ENCODE peak calls at places on chromosomes 12 and 14, in five cellular contexts. N is hepatic stellate cell, B is neuronal stem cell, Y is AG09309, R is NCI-H82. C is an unnamed sample.

GRCh38 chr14:96631621-96632362 is 129.6 kb downstream of the PAPOLA start:
- DNase-seq in N (peak; percentile 3), B (no peak), Y (no peak), R (no peak), C (no peak)

GRCh38 chr14:79016828-79017505 is 846.8 kb downstream of the NRXN3 start:
- DNase-seq in N (peak; percentile 60), B (no peak), Y (peak; percentile 62), R (no peak), C (no peak)

GRCh38 chr12:101470939-101471338 is 4.2 kb upstream of the SPIC start:
- DNase-seq in N (no peak), B (no peak), Y (no peak), R (no peak), C (no peak)

GRCh38 chr14:77119852-77120251 is 21.7 kb downstream of the ZDHHC22 start:
- DNase-seq in N (no peak), B (no peak), Y (no peak), R (no peak), C (peak; percentile 13)

GRCh38 chr14:51360592-51360991 is 120.5 kb downstream of the TMX1 start:
- DNase-seq in N (no peak), B (no peak), Y (no peak), R (no peak), C (no peak)

GRCh38 chr14:85701116-85701515 is 171.2 kb downstream of the FLRT2 start:
- DNase-seq in N (no peak), B (no peak), Y (no peak), R (no peak), C (no peak)

GRCh38 chr12:75641031-75641780 is 129.8 kb upstream of the KRR1 start:
- DNase-seq in N (peak; percentile 9), B (no peak), Y (peak; percentile 80), R (peak; percentile 36), C (no peak)

GRCh38 chr12:1582709-1583050 is 11.7 kb downstream of the FBXL14 start:
- DNase-seq in N (no peak), B (no peak), Y (no peak), R (no peak), C (no peak)

GRCh38 chr14:95463173-95463901 is 53.1 kb downstream of the SYNE3 start:
- DNase-seq in N (no peak), B (no peak), Y (no peak), R (no peak), C (peak; percentile 59)

GRCh38 chr12:20372326-20373097 is 4.2 kb downstream of the PDE3A start:
- DNase-seq in N (no peak), B (no peak), Y (no peak), R (no peak), C (no peak)

GRCh38 chr12:72612171-72612570 is 340.0 kb downstream of the TRHDE start:
- DNase-seq in N (no peak), B (no peak), Y (no peak), R (no peak), C (no peak)

GRCh38 chr14:96072076-96072475 is 32.9 kb downstream of the C14orf132 start:
- DNase-seq in N (no peak), B (no peak), Y (no peak), R (no peak), C (no peak)

GRCh38 chr12:3367750-3368444 is 123.1 kb upstream of the PRMT8 start:
- DNase-seq in N (no peak), B (no peak), Y (no peak), R (no peak), C (no peak)

GRCh38 chr14:104843442-104844305 is 21.4 kb upstream of the CEP170B start:
- DNase-seq in N (no peak), B (peak; percentile 59), Y (no peak), R (no peak), C (no peak)

GRCh38 chr12:47900480-47901129 is 4.2 kb downstream of the VDR start:
- DNase-seq in N (no peak), B (no peak), Y (no peak), R (peak; percentile 26), C (no peak)

GRCh38 chr12:91695964-91696363 is 449.7 kb downstream of the BTG1 start:
- DNase-seq in N (no peak), B (no peak), Y (no peak), R (no peak), C (no peak)

GRCh38 chr12:58066296-58066695 is 124.9 kb downstream of the ATP23 start:
- DNase-seq in N (no peak), B (no peak), Y (no peak), R (peak; percentile 63), C (no peak)

GRCh38 chr14:51547260-51547659 is 104.5 kb upstream of the FRMD6 start:
- DNase-seq in N (peak; percentile 82), B (no peak), Y (peak; percentile 97), R (no peak), C (no peak)

GRCh38 chr12:5873341-5873919 is 71.6 kb downstream of the ANO2 start:
- DNase-seq in N (no peak), B (no peak), Y (no peak), R (no peak), C (no peak)

GRCh38 chr14:104863131-104863862 is 1.8 kb upstream of the CEP170B start:
- DNase-seq in N (no peak), B (no peak), Y (no peak), R (no peak), C (no peak)

GRCh38 chr12:54980341-54980740 is 4.2 kb downstream of the TESPA1 start:
- DNase-seq in N (no peak), B (no peak), Y (no peak), R (no peak), C (peak; percentile 28)

GRCh38 chr12:131034631-131035267 is 81.0 kb downstream of the ADGRD1 start:
- DNase-seq in N (no peak), B (no peak), Y (no peak), R (no peak), C (no peak)

GRCh38 chr12:52748578-52748977 is 28.6 kb downstream of the KRT76 start:
- DNase-seq in N (no peak), B (no peak), Y (no peak), R (no peak), C (no peak)

GRCh38 chr12:86265329-86265695 is 9.1 kb upstream of the MGAT4C start:
- DNase-seq in N (no peak), B (no peak), Y (no peak), R (no peak), C (no peak)

GRCh38 chr14:64244279-64244678 is 49.9 kb downstream of the ESR2 start:
- DNase-seq in N (no peak), B (no peak), Y (no peak), R (no peak), C (no peak)

GRCh38 chr14:61434315-61434714 is 112.9 kb downstream of the PRKCH start:
- DNase-seq in N (no peak), B (no peak), Y (no peak), R (no peak), C (no peak)

GRCh38 chr12:110109037-110109836 is 14.9 kb upstream of the IFT81 start:
- DNase-seq in N (peak; percentile 65), B (no peak), Y (peak; percentile 100), R (peak; percentile 64), C (no peak)

C was measured in naive thymus-derived CD4-positive, alpha-beta T cell.